ENCODE peak calls at places on chromosomes 2 and 18, in four cellular contexts. I is GM12878, D is HepG2, B is K562. E is an unnamed sample.

GRCh38 chr2:23073681-23074080 is 311.3 kb upstream of the KLHL29 start:
- DNase-seq in B (no peak), D (no peak), I (no peak), E (no peak)

GRCh38 chr18:46190667-46191066 is 86.5 kb downstream of the HAUS1 start:
- DNase-seq in I (no peak), B (no peak), D (no peak), E (no peak)

GRCh38 chr2:128178650-128179460 is 87.9 kb downstream of the UGGT1 start:
- DNase-seq in B (peak), I (no peak), D (peak), E (peak)

GRCh38 chr18:72762505-72763122 is 105.2 kb downstream of the NETO1 start:
- DNase-seq in D (peak), B (peak), I (peak), E (no peak)

GRCh38 chr2:28108143-28108542 is 217.6 kb downstream of the BABAM2 start:
- DNase-seq in B (no peak), D (no peak), I (no peak), E (no peak)

GRCh38 chr2:112994648-112995047 is 10.6 kb upstream of the IL36A start:
- DNase-seq in B (no peak), I (no peak), D (no peak), E (no peak)

GRCh38 chr2:30239308-30240161 is 8.2 kb downstream of the LBH start:
- DNase-seq in B (peak), I (no peak), D (peak), E (peak)

GRCh38 chr18:77131652-77132368 is 773 bp downstream of the MBP start:
- DNase-seq in B (no peak), I (no peak), D (no peak), E (peak)

GRCh38 chr18:10318686-10318960 is 135.8 kb upstream of the APCDD1 start:
- DNase-seq in I (no peak), B (no peak), D (no peak), E (no peak)

GRCh38 chr2:240462073-240462703 is 26.7 kb downstream of the GPC1 start:
- DNase-seq in B (no peak), I (no peak), D (no peak), E (peak)

GRCh38 chr2:81903534-81903933 is 1599.0 kb upstream of the LRRTM1 start:
- DNase-seq in B (no peak), D (no peak), I (no peak), E (no peak)

GRCh38 chr18:48828713-48829442 is 121.9 kb downstream of the SMAD7 start:
- DNase-seq in B (peak), I (no peak), D (no peak), E (peak)

GRCh38 chr2:113185643-113186315 is 12.0 kb downstream of the PSD4 start:
- DNase-seq in I (no peak), D (no peak), B (no peak), E (no peak)

GRCh38 chr2:129179199-129179598 is 800.3 kb upstream of the RAB6C start:
- DNase-seq in B (no peak), D (no peak), I (no peak), E (no peak)

GRCh38 chr2:102336502-102336945 is 19.1 kb upstream of the IL18R1 start:
- DNase-seq in I (no peak), B (no peak), D (no peak), E (no peak)

GRCh38 chr2:68799615-68800400 is 65.2 kb downstream of the ARHGAP25 start:
- DNase-seq in D (no peak), B (no peak), I (no peak), E (no peak)

GRCh38 chr2:128623776-128624424 is 305.2 kb upstream of the HS6ST1 start:
- DNase-seq in D (no peak), I (peak), B (no peak), E (no peak)

GRCh38 chr18:74242451-74243096 is 49.2 kb downstream of the CYB5A start:
- DNase-seq in I (no peak), B (peak), D (peak), E (no peak)

GRCh38 chr2:102106133-102106556 is 36.4 kb upstream of the IL1R1 start:
- DNase-seq in I (no peak), D (peak), B (no peak), E (no peak)

GRCh38 chr2:172698041-172698863 is 37.4 kb upstream of the RAPGEF4 start:
- DNase-seq in B (no peak), D (no peak), I (peak), E (no peak)

GRCh38 chr2:16613475-16613874 is 52.2 kb downstream of the CYRIA start:
- DNase-seq in B (peak), I (no peak), D (peak), E (no peak)

GRCh38 chr2:210553371-210553770 is 3.0 kb upstream of the CPS1 start:
- DNase-seq in I (no peak), B (no peak), D (peak), E (no peak)
- TF ChIP-seq ATF2 in I (no peak), B (no peak), D (no peak), E (no peak)

GRCh38 chr2:74327205-74327604 is 16.0 kb downstream of the SLC4A5 start:
- DNase-seq in B (no peak), I (no peak), D (no peak), E (no peak)
- TF ChIP-seq NR2C2 in B (no peak), I (no peak), D (no peak), E (no peak)

DNA sequence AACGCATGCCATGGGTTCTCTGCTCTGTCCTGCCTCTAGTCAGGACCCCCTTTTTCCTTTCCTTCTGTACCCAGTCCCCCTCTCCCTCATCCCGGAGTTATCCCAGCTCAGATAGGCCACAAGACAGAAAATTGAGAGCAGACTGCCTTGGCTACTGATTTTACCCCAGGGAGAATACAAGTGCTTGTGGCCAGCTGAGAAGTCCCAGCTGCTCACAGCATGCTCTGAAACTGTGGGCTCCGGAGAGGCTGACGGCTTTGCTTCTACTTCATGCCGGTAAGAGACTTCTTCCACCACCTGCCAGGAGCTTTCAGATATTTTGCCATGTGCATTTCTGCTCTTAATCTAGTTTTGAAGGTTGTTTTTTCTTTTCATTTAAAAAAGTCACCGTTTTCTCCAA is 20.0 kb upstream of the SIX2 start:
- DNase-seq in B (no peak), I (no peak), D (no peak), E (no peak)
- TF ChIP-seq ATF2 in B (no peak), I (no peak), D (no peak), E (no peak)

DNA sequence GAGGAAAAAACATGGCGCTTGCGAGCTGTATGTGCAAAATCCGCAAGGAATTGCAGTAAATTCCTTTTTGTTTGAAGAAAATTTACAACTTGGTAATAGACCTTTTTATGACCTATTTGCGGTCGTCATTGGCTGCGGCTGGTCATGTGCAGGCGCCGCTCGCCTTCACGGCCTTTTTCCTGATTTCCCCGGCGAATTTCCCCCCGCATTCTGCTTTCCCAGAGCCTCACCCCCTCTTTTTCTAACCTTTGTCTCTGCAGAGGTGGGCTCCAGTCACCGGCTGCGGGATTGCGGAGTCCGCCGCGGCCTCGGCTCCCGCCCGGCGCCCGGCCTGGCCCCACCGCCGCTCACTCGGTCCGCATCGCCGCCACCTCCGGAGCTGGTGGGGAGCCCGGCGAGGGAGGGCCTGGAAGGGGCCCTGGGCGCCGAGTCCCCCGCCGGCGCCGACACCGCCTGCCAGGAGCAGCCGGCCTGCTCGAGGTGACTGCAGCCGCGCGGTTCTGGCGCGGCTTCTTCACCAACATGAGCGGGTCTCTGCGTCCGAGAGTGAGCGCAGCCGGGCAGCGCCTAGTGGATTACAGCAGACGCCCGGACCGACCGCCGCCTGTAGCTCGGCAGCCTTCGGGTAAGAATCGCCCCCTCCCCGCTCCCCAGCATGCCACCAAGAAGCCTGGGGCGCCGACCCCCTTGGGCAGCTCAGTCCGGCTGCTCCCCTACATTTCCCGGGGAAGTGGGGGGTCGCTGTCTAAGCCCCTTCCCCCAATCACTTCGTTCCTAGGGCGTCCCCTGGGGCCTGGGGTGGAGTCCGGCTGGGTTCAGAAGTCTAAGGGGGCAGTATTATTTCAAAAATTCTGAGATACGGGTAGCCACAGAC is 7.1 kb downstream of the HOXD8 start:
- DNase-seq in I (no peak), D (no peak), B (no peak), E (peak)
- TF ChIP-seq NR2C2 in I (no peak), D (no peak), B (no peak), E (no peak)